ENCODE peak calls at places on chromosomes 11 and 22, in ten cellular contexts. A is NCI-H1105 treated with DMSO at 0.1 percent for 48 hours; X is astrocyte of the hippocampus; I is body of pancreas; Y is hippocampal formation; F is activated CD4-positive, CD25-positive, alpha-beta regulatory T cell treated with anti-CD3 and anti-CD28 coated beads, Interleukin-2, amount 50 U/mL, for 72 hours; T is CD4-positive, alpha-beta memory T cell; Q is small intestine; V is activated gamma-delta T cell treated with Interleukin-2 at 50 U/mL for 16 hours; Z is HCEC 1CT. H is an unnamed sample.

GRCh38 chr11:124896071-124896750 is 1.5 kb downstream of the ROBO4 start:
- DNase-seq in A (no peak), X (peak), I (no peak), Y (no peak), F (no peak), T (no peak), Q (no peak), V (no peak), Z (no peak), H (no peak)

GRCh38 chr11:92423133-92423532 is 198.5 kb downstream of the FAT3 start:
- DNase-seq in A (no peak), X (no peak), I (no peak), Y (no peak), F (no peak), T (no peak), Q (no peak), V (no peak), Z (no peak), H (no peak)

GRCh38 chr11:110525883-110526282 is 96.1 kb downstream of the FDX1 start:
- DNase-seq in A (peak), X (peak), I (no peak), Y (no peak), F (no peak), T (no peak), Q (peak), V (no peak), Z (peak), H (no peak)

GRCh38 chr11:128448981-128449713 is 138.2 kb downstream of the ETS1 start:
- DNase-seq in A (no peak), X (peak), I (no peak), Y (no peak), F (no peak), T (no peak), Q (no peak), V (no peak), Z (no peak), H (no peak)

GRCh38 chr11:116504541-116505149 is 268.1 kb downstream of the BUD13 start:
- DNase-seq in A (no peak), X (no peak), I (no peak), Y (no peak), F (no peak), T (no peak), Q (no peak), V (no peak), Z (no peak), H (no peak)

GRCh38 chr11:60288531-60288930 is 8.1 kb downstream of the MS4A4A start:
- DNase-seq in A (no peak), X (no peak), I (no peak), Y (no peak), F (no peak), T (no peak), Q (no peak), V (no peak), Z (no peak), H (no peak)

GRCh38 chr11:114666760-114667159 is 11.6 kb upstream of the NXPE2 start:
- DNase-seq in A (no peak), X (no peak), I (no peak), Y (no peak), F (no peak), T (no peak), Q (no peak), V (no peak), Z (no peak), H (no peak)

GRCh38 chr11:66727282-66727882 is 1.6 kb downstream of the SPTBN2 start:
- DNase-seq in A (no peak), X (peak), I (peak), Y (no peak), F (peak), T (peak), Q (peak), V (peak), Z (no peak), H (peak)

GRCh38 chr22:41446057-41446501 is 522 bp downstream of the TOB2 start:
- DNase-seq in A (peak), X (peak), I (peak), Y (no peak), F (peak), T (peak), Q (no peak), V (peak), Z (peak), H (no peak)

GRCh38 chr22:48316245-48316875 is 1511.3 kb downstream of the BRD1 start:
- DNase-seq in A (no peak), X (no peak), I (no peak), Y (no peak), F (peak), T (no peak), Q (no peak), V (no peak), Z (no peak), H (no peak)

GRCh38 chr11:125457814-125458343 is 38.2 kb downstream of the FEZ1 start:
- DNase-seq in A (no peak), X (peak), I (peak), Y (peak), F (no peak), T (no peak), Q (peak), V (no peak), Z (peak), H (no peak)

GRCh38 chr22:37431811-37432707 is 4.8 kb upstream of the ELFN2 start:
- DNase-seq in A (no peak), X (peak), I (no peak), Y (no peak), F (no peak), T (no peak), Q (no peak), V (no peak), Z (peak), H (no peak)

GRCh38 chr11:8720376-8720775 is 37.8 kb downstream of the RPL27A start:
- DNase-seq in A (no peak), X (peak), I (no peak), Y (no peak), F (no peak), T (no peak), Q (no peak), V (no peak), Z (no peak), H (no peak)

GRCh38 chr11:132717824-132718223 is 814.5 kb downstream of the OPCML start:
- DNase-seq in A (no peak), X (no peak), I (no peak), Y (no peak), F (no peak), T (no peak), Q (no peak), V (no peak), Z (no peak), H (no peak)

GRCh38 chr11:93169950-93170561 is 27.7 kb downstream of the SLC36A4 start:
- DNase-seq in A (peak), X (peak), I (no peak), Y (no peak), F (no peak), T (no peak), Q (peak), V (no peak), Z (peak), H (no peak)

GRCh38 chr22:49055406-49055805 is 772.3 kb downstream of the BRD1 start:
- DNase-seq in A (no peak), X (no peak), I (no peak), Y (no peak), F (no peak), T (no peak), Q (no peak), V (no peak), Z (no peak), H (no peak)

GRCh38 chr11:85941380-85941973 is 86.3 kb downstream of the CCDC83 start:
- DNase-seq in A (peak), X (peak), I (peak), Y (peak), F (no peak), T (no peak), Q (peak), V (no peak), Z (peak), H (no peak)

GRCh38 chr22:37806409-37807338 is 1.1 kb upstream of the GCAT start:
- DNase-seq in A (no peak), X (peak), I (no peak), Y (no peak), F (no peak), T (no peak), Q (peak), V (no peak), Z (peak), H (no peak)

GRCh38 chr11:22192642-22193347 is at the start of gene ANO5:
- DNase-seq in A (peak), X (peak), I (peak), Y (peak), F (no peak), T (no peak), Q (peak), V (peak), Z (no peak), H (no peak)

GRCh38 chr11:119089319-119089718 is 4.6 kb downstream of the HMBS start:
- DNase-seq in A (no peak), X (no peak), I (no peak), Y (no peak), F (no peak), T (no peak), Q (no peak), V (no peak), Z (no peak), H (no peak)

GRCh38 chr11:15893080-15893492 is 463.3 kb downstream of the SOX6 start:
- DNase-seq in A (no peak), X (peak), I (no peak), Y (no peak), F (no peak), T (no peak), Q (no peak), V (no peak), Z (no peak), H (no peak)

GRCh38 chr11:18669629-18670162 is 28.9 kb upstream of the TMEM86A start:
- DNase-seq in A (no peak), X (no peak), I (peak), Y (no peak), F (no peak), T (no peak), Q (peak), V (no peak), Z (no peak), H (no peak)